ENCODE peak calls at places on chromosomes 4 and X, in ten cellular contexts. P is iPS DF 6.9; A is brain microvascular endothelial cell; S is transverse colon; R is skeletal muscle cell; G is CD4-positive, CD25-positive, alpha-beta regulatory T cell; M is tibial nerve; T is GM23338; J is fibroblast of pulmonary artery; Q is psoas muscle. Z is an unnamed sample.

GRCh38 chr4:154344686-154345085 is 146.9 kb downstream of the DCHS2 start:
- DNase-seq in S (no peak), M (no peak), P (no peak), Q (no peak), R (no peak), T (peak; percentile 64), G (no peak), J (no peak), A (no peak), Z (no peak)

GRCh38 chrX:69028006-69028760 is 137.1 kb downstream of the PJA1 start:
- DNase-seq in P (no peak), R (no peak), T (no peak), Q (no peak), J (no peak), S (no peak), M (no peak), G (no peak), A (no peak), Z (no peak)

GRCh38 chr4:90127223-90127705 is at the start of gene CCSER1:
- DNase-seq in S (peak; percentile 86), G (peak; percentile 4), M (peak; percentile 27), T (peak; percentile 64), Q (peak; percentile 64), R (no peak), P (no peak), A (no peak), J (peak; percentile 40), Z (peak; percentile 74)

GRCh38 chrX:119067023-119067739 is 5.6 kb upstream of the CT47C1 start:
- DNase-seq in M (peak; percentile 16), R (peak; percentile 6), Q (peak; percentile 49), T (peak; percentile 64), J (peak; percentile 74), P (no peak), S (peak; percentile 52), G (peak; percentile 1), A (peak; percentile 43), Z (peak; percentile 77)

GRCh38 chr4:7352486-7352885 is 82.2 kb downstream of the PSAPL1 start:
- DNase-seq in T (no peak), M (no peak), S (no peak), G (no peak), Q (no peak), R (no peak), J (no peak), A (no peak), P (no peak), Z (no peak)

GRCh38 chr4:94561249-94562024 is 109.7 kb downstream of the PDLIM5 start:
- DNase-seq in M (no peak), P (no peak), Q (no peak), S (no peak), R (no peak), T (no peak), A (peak; percentile 63), G (no peak), J (peak; percentile 69), Z (no peak)

GRCh38 chr4:76867377-76867776 is 30.6 kb downstream of the SOWAHB start:
- DNase-seq in J (no peak), S (no peak), A (no peak), R (no peak), P (no peak), Q (no peak), G (no peak), M (no peak), T (no peak), Z (no peak)

GRCh38 chr4:43242611-43243010 is 350.1 kb downstream of the GRXCR1 start:
- DNase-seq in S (no peak), T (no peak), G (no peak), Q (no peak), M (no peak), A (no peak), R (peak; percentile 28), P (no peak), J (peak; percentile 64), Z (no peak)

GRCh38 chr4:74320559-74321118 is 12.4 kb downstream of the EPGN start:
- DNase-seq in S (peak; percentile 43), Q (no peak), A (peak; percentile 55), G (no peak), M (no peak), R (peak; percentile 14), T (peak; percentile 90), P (peak; percentile 45), J (peak; percentile 77), Z (no peak)

GRCh38 chrX:68711845-68712244 is 64.4 kb downstream of the STARD8 start:
- DNase-seq in J (no peak), P (no peak), M (no peak), T (no peak), Q (no peak), G (no peak), R (no peak), A (no peak), S (no peak), Z (no peak)

GRCh38 chrX:70219938-70220764 is 14.3 kb upstream of the AWAT1 start:
- DNase-seq in G (no peak), P (no peak), S (peak; percentile 25), Q (no peak), A (peak; percentile 25), J (peak; percentile 18), T (no peak), R (peak; percentile 29), M (peak; percentile 13), Z (no peak)

GRCh38 chr4:168667397-168667796 is 170.5 kb downstream of the PALLD start:
- DNase-seq in A (no peak), S (no peak), P (no peak), J (no peak), M (no peak), R (no peak), T (no peak), Q (no peak), G (no peak), Z (no peak)

GRCh38 chrX:131818297-131818936 is 204.7 kb upstream of the STK26 start:
- DNase-seq in A (no peak), M (no peak), R (no peak), P (no peak), S (no peak), Q (no peak), J (no peak), G (no peak), T (no peak), Z (no peak)

GRCh38 chrX:131812847-131813825 is 210.0 kb upstream of the STK26 start:
- DNase-seq in P (no peak), A (peak; percentile 58), M (no peak), T (no peak), G (peak; percentile 55), J (no peak), Q (peak; percentile 66), R (no peak), S (peak; percentile 82), Z (peak; percentile 91)

GRCh38 chrX:131821945-131822622 is 201.0 kb upstream of the STK26 start:
- DNase-seq in Q (peak; percentile 59), T (no peak), A (peak; percentile 67), R (no peak), M (no peak), S (peak; percentile 84), J (no peak), G (no peak), P (no peak), Z (peak; percentile 90)

GRCh38 chrX:131816551-131817136 is 206.5 kb upstream of the STK26 start:
- DNase-seq in T (no peak), R (no peak), G (peak; percentile 58), A (peak; percentile 65), J (no peak), P (no peak), Q (peak; percentile 51), M (no peak), S (peak; percentile 87), Z (peak; percentile 90)
- H3K4me3 ChIP-seq in T (no peak overlapping the region), R (no peak overlapping the region), G (peak overlapping the region; percentile 72), A (peak overlapping the region; percentile 26), J (no peak overlapping the region), P (no peak overlapping the region), Q (peak overlapping the region; percentile 60), M (peak overlapping the region; percentile 32), S (peak overlapping the region; percentile 22), Z (no peak overlapping the region)

GRCh38 chr4:133385161-133385954 is 236.3 kb downstream of the PCDH10 start:
- DNase-seq in A (no peak), S (no peak), T (peak; percentile 17), M (no peak), P (no peak), J (no peak), Q (no peak), R (no peak), G (no peak), Z (no peak)
- H3K4me3 ChIP-seq in A (no peak overlapping the region), S (no peak overlapping the region), T (no peak overlapping the region), M (no peak overlapping the region), P (no peak overlapping the region), J (no peak overlapping the region), Q (no peak overlapping the region), R (no peak overlapping the region), G (no peak overlapping the region), Z (no peak overlapping the region)

GRCh38 chr4:82043081-82043808 is 330.5 kb downstream of the HNRNPD start:
- DNase-seq in S (peak; percentile 19), J (no peak), G (no peak), P (no peak), A (no peak), Q (no peak), R (no peak), T (peak; percentile 48), M (no peak), Z (no peak)
- H3K4me3 ChIP-seq in S (peak overlapping the region; percentile 36), J (no peak overlapping the region), G (no peak overlapping the region), P (peak overlapping the region; percentile 80), A (no peak overlapping the region), Q (peak overlapping the region; percentile 68), R (no peak overlapping the region), T (peak overlapping the region; percentile 82), M (no peak overlapping the region), Z (no peak overlapping the region)

GRCh38 chrX:17374619-17375360 is at the start of gene NHS:
- DNase-seq in S (peak; percentile 75), Q (peak; percentile 72), G (no peak), A (peak; percentile 56), J (peak; percentile 60), M (peak; percentile 51), R (no peak), P (no peak), T (peak; percentile 84), Z (peak; percentile 89)

GRCh38 chrX:17377047-17377692 is 2.2 kb downstream of the NHS start:
- DNase-seq in P (no peak), Q (peak; percentile 21), G (no peak), M (peak; percentile 16), A (no peak), R (no peak), S (peak; percentile 51), J (peak; percentile 19), T (peak; percentile 60), Z (peak; percentile 86)

GRCh38 chrX:17376381-17377046 is 1.5 kb downstream of the NHS start:
- DNase-seq in G (no peak), M (no peak), T (peak; percentile 15), A (no peak), P (no peak), Q (peak; percentile 17), J (no peak), S (peak; percentile 17), R (no peak), Z (peak; percentile 73)

GRCh38 chrX:17375361-17375630 is 296 bp downstream of the NHS start:
- DNase-seq in R (no peak), G (no peak), P (no peak), Q (no peak), T (no peak), S (no peak), A (no peak), J (no peak), M (no peak), Z (peak; percentile 71)

GRCh38 chrX:17375631-17376380 is 806 bp downstream of the NHS start:
- DNase-seq in P (no peak), R (no peak), Q (peak; percentile 34), G (no peak), S (peak; percentile 12), A (no peak), J (peak; percentile 22), T (peak; percentile 36), M (peak; percentile 13), Z (peak; percentile 67)
- H3K4me3 ChIP-seq in P (peak overlapping the region; percentile 73), R (peak overlapping the region; percentile 53), Q (peak overlapping the region; percentile 63), G (no peak overlapping the region), S (peak overlapping the region; percentile 49), A (peak overlapping the region; percentile 66), J (peak overlapping the region; percentile 56), T (peak overlapping the region; percentile 65), M (peak overlapping the region; percentile 41), Z (peak overlapping the region; percentile 52)

GRCh38 chr4:151197258-151197657 is 79.7 kb upstream of the PRSS48 start:
- DNase-seq in S (no peak), P (no peak), A (no peak), Q (peak; percentile 18), R (no peak), G (no peak), T (no peak), M (peak; percentile 38), J (peak; percentile 56), Z (peak; percentile 80)
- H3K4me3 ChIP-seq in S (no peak overlapping the region), P (no peak overlapping the region), A (no peak overlapping the region), Q (no peak overlapping the region), R (no peak overlapping the region), G (no peak overlapping the region), T (no peak overlapping the region), M (no peak overlapping the region), J (no peak overlapping the region), Z (no peak overlapping the region)

Z was measured in sigmoid colon.